ENCODE peak calls at places on chromosomes 12 and 14, in five cellular contexts. T is HepG2, A is SK-N-SH, E is K562, F is GM12878. R is an unnamed sample.

GRCh38 chr14:55572578-55572977 is 7.4 kb upstream of the KTN1 start:
- DNase-seq in A (peak; percentile 41), F (no peak), E (no peak), T (peak; percentile 72), R (no peak)

GRCh38 chr14:91586451-91586850 is 76.3 kb upstream of the PPP4R3A start:
- DNase-seq in A (no peak), T (no peak), E (no peak), F (no peak), R (no peak)

GRCh38 chr12:104064842-104065441 is 611 bp downstream of the HCFC2 start:
- DNase-seq in E (no peak), A (peak; percentile 34), T (no peak), F (no peak), R (peak; percentile 19)

GRCh38 chr12:56758728-56759269 is 4.3 kb upstream of the HSD17B6 start:
- DNase-seq in A (no peak), T (no peak), E (no peak), F (no peak), R (no peak)

GRCh38 chr12:78584695-78585094 is 279.9 kb upstream of the SYT1 start:
- DNase-seq in F (no peak), T (peak; percentile 6), A (no peak), E (no peak), R (peak; percentile 55)

GRCh38 chr14:28983279-28983678 is 216.7 kb downstream of the FOXG1 start:
- DNase-seq in T (no peak), A (no peak), E (no peak), F (no peak), R (no peak)

GRCh38 chr12:46430340-46430948 is 57.9 kb upstream of the SLC38A2 start:
- DNase-seq in F (peak; percentile 64), T (peak; percentile 95), E (peak; percentile 24), A (no peak), R (peak; percentile 74)

GRCh38 chr14:105852378-105853088 is 326.1 kb downstream of the TMEM121 start:
- DNase-seq in F (no peak), E (no peak), A (peak; percentile 47), T (no peak), R (no peak)

GRCh38 chr14:29671034-29671433 is 256.6 kb downstream of the PRKD1 start:
- DNase-seq in T (no peak), F (no peak), A (no peak), E (no peak), R (no peak)

GRCh38 chr14:74535756-74536325 is 42.3 kb downstream of the ISCA2 start:
- DNase-seq in A (peak; percentile 65), F (no peak), T (no peak), E (no peak), R (no peak)

GRCh38 chr14:86015916-86016315 is 486.0 kb downstream of the FLRT2 start:
- DNase-seq in A (no peak), E (no peak), T (no peak), F (no peak), R (no peak)

GRCh38 chr12:107369006-107369405 is 275.7 kb upstream of the CRY1 start:
- DNase-seq in T (no peak), F (no peak), A (no peak), E (no peak), R (no peak)

GRCh38 chr14:102297436-102298170 is 7.4 kb downstream of the MOK start:
- DNase-seq in T (no peak), F (no peak), E (no peak), A (no peak), R (no peak)

GRCh38 chr12:101839324-101840283 is 8.8 kb upstream of the GNPTAB start:
- DNase-seq in E (peak; percentile 76), T (peak; percentile 64), A (peak; percentile 62), F (no peak), R (peak; percentile 69)

GRCh38 chr12:49810159-49810459 is 18.1 kb downstream of the NCKAP5L start:
- DNase-seq in T (no peak), F (no peak), E (no peak), A (no peak), R (no peak)

GRCh38 chr12:31005944-31006361 is 67.7 kb upstream of the DDX11 start:
- DNase-seq in T (no peak), A (peak; percentile 6), F (no peak), E (no peak), R (peak; percentile 48)

GRCh38 chr14:71320107-71320733 is 413.0 kb downstream of the PCNX1 start:
- DNase-seq in F (peak; percentile 96), A (peak; percentile 95), E (peak; percentile 93), T (peak; percentile 96), R (peak; percentile 93)

GRCh38 chr14:71322660-71323250 is 415.5 kb downstream of the PCNX1 start:
- DNase-seq in T (no peak), F (peak; percentile 66), E (no peak), A (peak; percentile 24), R (peak; percentile 42)

GRCh38 chr14:71319646-71320045 is 412.4 kb downstream of the PCNX1 start:
- DNase-seq in E (no peak), A (peak; percentile 22), T (no peak), F (no peak), R (peak; percentile 13)

GRCh38 chr14:71320734-71321555 is 413.7 kb downstream of the PCNX1 start:
- DNase-seq in E (peak; percentile 56), F (no peak), A (peak; percentile 83), T (no peak), R (peak; percentile 46)

DNA sequence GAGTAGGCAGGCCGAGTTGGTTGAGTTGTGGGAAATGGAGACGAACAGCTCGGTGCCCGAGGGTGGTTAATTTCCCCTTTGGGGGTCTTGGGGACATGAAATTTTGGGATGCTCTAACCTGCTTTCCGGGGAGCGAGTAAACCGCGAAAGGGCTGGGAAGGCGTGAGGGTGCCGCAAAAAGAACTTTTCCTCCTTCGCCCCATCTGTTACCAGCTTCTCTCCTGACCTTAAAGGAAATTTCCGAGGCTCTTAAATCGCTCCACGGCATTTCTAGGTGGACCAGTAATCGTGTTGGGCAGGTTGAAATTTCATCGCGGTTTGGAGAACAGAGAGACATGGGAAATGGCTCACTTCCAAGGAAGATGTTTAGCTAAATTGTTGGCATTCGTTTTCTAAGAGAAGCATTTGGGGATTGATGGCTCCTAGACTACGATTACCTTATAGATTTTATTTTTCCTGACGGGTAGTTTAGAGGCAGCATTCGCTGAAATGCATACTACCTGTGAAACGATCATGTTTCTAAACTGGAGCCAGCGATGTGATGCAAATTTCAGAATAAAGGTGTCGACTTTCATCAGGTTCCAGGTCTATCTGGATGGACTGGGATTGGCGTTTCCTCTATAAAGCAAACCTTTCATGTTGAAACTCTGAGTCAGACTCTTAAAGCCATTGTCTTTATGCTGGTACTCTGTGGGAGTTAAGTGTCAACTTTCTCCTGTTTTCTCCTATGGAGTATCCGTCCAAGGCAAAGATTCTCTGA is 414.5 kb downstream of the PCNX1 start:
- DNase-seq in T (peak; percentile 72), A (no peak), E (no peak), F (no peak), R (peak; percentile 19)
- TF ChIP-seq EP300 in T (no peak), A (no peak), E (no peak), F (no peak), R (no peak)

DNA sequence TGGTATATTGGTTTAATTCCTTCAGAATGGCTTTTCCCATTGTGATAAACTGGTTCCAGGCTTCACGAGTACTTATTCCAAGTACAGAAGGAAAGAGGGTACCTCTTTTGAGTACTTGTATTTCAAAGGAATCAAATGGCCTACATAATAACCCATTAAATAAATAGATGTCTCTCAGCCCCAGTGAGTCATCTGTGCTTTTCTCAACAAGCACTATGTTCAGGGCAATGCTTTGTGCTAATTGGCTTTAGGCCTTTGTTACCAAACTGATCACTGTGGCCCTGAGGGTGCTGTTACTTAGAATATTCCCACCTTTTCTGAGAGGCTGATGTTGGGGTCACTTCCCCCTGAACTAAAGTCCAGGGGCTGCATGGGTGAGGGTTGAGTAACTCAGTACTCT is 107.1 kb downstream of the LRRK2 start:
- DNase-seq in E (no peak), A (no peak), F (no peak), T (no peak), R (no peak)
- TF ChIP-seq REST in E (no peak), A (no peak), F (no peak), T (no peak), R (no peak)

DNA sequence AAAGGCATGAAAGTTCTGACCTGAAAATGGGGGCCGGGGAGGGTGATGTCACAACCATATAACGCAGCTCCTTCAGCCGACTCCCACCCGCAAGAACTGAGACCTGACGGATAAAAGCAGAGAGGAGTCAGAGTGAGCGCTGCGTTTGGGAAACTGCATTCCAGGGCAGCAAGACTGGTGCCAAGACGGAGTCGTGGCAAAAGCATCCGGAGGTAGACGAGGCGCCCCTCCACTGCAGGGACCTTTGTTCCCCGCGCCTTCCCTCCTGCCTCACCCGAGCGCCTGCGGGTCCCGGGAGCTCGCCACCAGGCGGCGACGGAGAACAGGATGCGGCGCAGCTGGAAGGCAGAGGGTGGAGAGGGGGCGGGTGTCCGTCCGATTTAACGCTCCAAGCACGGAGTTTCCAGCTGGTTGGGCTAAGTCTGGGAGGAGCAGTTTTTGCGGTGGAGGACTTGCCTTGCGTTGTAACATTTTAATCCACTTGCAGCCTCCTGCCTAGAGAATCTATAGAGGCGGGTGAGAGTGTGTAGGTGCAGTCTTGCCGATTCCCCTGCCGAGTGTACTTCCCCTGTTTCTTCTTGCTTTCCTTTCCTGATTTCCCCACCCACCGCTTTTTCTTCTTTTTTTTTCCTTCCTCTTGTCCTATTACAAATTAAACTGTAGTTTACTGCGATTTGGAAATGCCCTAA is 1.2 kb upstream of the CPNE8 start:
- DNase-seq in F (peak; percentile 56), A (peak; percentile 91), T (peak; percentile 45), E (peak; percentile 54), R (peak; percentile 78)
- TF ChIP-seq EP300 in F (peak; percentile 17), A (peak; percentile 4), T (no peak), E (no peak), R (no peak)

GRCh38 chr14:61460063-61460462 is 138.7 kb downstream of the PRKCH start:
- DNase-seq in F (no peak), T (no peak), E (no peak), A (no peak), R (no peak)

GRCh38 chr14:61459229-61459628 is 137.8 kb downstream of the PRKCH start:
- DNase-seq in A (no peak), T (no peak), E (no peak), F (no peak), R (no peak)

GRCh38 chr14:61462566-61463195 is 141.3 kb downstream of the PRKCH start:
- DNase-seq in T (peak; percentile 54), F (no peak), E (no peak), A (peak; percentile 70), R (no peak)

GRCh38 chr14:61461808-61462275 is 140.5 kb downstream of the PRKCH start:
- DNase-seq in T (peak; percentile 68), E (peak; percentile 51), A (peak; percentile 44), F (no peak), R (peak; percentile 72)

DNA sequence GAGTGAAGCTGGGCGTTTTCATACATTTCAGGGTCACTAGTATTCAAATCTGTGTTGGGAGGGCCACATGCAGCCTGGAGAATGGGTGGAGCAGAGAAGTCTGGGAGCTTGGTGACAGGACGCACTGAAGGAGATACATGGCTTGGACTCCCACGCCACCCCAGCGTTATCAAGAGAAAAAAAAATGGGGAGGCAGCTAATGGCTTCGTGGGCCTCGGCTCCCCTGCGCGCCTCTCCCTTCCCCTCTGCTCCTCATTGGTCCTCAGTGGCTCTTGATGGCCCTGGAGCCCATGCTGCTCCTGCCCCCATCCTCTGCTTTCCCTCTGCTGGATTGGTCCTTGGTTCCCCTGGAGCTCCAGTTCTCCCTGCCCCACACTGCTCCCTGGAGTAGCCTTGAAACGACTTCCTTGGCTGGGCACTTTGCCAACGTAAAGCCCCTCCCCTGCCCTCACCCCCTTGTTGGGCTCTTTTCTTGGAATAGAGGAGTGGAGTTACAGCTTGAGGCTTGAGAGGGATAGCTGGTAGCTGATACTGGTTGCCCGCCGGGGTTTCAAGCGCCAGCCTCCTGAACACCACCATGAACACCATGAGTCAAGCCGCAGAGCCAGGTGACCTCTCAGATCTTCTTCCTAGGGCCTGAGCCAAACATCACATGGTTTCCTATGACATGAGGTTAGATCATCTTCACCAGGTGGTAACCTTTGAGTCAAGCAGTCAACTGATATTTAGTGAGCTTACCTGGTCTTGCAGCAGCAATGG is 139.7 kb downstream of the PRKCH start:
- DNase-seq in E (peak; percentile 12), T (peak; percentile 58), A (no peak), F (no peak), R (no peak)
- TF ChIP-seq REST in E (no peak), T (no peak), A (no peak), F (no peak), R (no peak)